ENCODE peak calls at places on chromosomes 6 and 20, in seven cellular contexts. U is GM12892, J is endothelial cell of umbilical vein, C is HepG2, P is breast epithelium, X is GM12891, F is HL-60. K is an unnamed sample.

GRCh38 chr6:282867-283416 is 9.3 kb upstream of the DUSP22 start:
- DNase-seq in U (no peak), J (no peak), C (no peak), P (no peak), X (no peak), F (no peak), K (no peak)

GRCh38 chr20:45592574-45593189 is 13.6 kb upstream of the WFDC8 start:
- DNase-seq in U (no peak), J (peak; percentile 13), C (peak; percentile 88), P (no peak), X (peak; percentile 6), F (peak; percentile 23), K (peak; percentile 20)

GRCh38 chr6:35602133-35602946 is 86.4 kb downstream of the FKBP5 start:
- DNase-seq in U (no peak), J (peak; percentile 66), C (peak; percentile 35), P (no peak), X (no peak), F (peak; percentile 59), K (no peak)

GRCh38 chr6:12009180-12009748 is 2.8 kb upstream of the HIVEP1 start:
- DNase-seq in U (no peak), J (peak; percentile 24), C (peak; percentile 36), P (no peak), X (no peak), F (no peak), K (no peak)

GRCh38 chr20:5140195-5140594 is 13.4 kb downstream of the CDS2 start:
- DNase-seq in U (no peak), J (no peak), C (no peak), P (no peak), X (no peak), F (no peak), K (no peak)

GRCh38 chr6:72212686-72213085 is 326.3 kb downstream of the RIMS1 start:
- DNase-seq in U (no peak), J (no peak), C (no peak), P (no peak), X (no peak), F (no peak), K (no peak)

GRCh38 chr20:38903335-38903734 is 22.9 kb upstream of the FAM83D start:
- DNase-seq in U (no peak), J (no peak), C (no peak), P (no peak), X (no peak), F (no peak), K (no peak)

GRCh38 chr20:57469418-57470211 is 55.3 kb downstream of the CTCFL start:
- DNase-seq in U (no peak), J (no peak), C (no peak), P (no peak), X (no peak), F (no peak), K (no peak)

GRCh38 chr6:102736941-102737368 is 1343.4 kb downstream of the GRIK2 start:
- DNase-seq in U (no peak), J (no peak), C (no peak), P (no peak), X (no peak), F (no peak), K (no peak)

DNA sequence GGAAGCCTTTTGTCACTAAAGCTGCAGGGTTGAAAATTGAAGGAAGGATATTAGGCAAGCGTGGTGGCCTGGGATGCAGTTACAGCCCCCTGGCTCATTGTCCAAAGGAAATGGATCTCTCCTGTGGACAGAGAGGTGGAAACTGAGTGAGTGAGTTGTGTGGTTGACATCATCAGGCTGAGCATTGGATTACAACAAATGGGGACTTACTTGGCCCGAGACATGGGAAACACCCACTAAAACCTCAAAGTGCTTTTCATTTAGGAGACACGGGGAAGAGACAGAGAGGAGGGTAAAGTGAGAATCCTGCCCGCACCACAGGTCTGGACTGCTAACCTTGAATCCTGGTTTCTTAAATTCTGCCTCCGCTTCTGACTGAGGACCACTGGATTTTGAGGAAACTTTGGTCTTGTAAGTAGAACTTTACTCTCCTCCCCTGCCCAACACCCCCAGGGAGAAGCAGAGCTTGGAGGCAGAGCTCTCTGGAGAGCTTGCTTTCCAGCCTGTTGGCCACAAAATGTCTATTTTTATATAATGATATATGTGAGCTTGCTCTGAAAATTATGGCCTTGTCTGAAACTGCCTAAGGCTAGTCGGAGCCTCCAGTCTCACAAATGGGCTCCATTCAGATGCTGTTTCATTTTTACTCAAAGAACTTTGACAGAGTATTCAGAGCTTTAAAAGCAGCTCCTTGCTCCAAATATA is at the start of gene PKIG:
- DNase-seq in U (no peak), J (peak; percentile 96), C (no peak), P (no peak), X (no peak), F (no peak), K (no peak)
- TF ChIP-seq POLR2AphosphoS5 in U (no peak), J (peak; percentile 84), C (no peak), P (no peak), X (no peak), F (no peak), K (no peak)

GRCh38 chr6:144362042-144363018 is 77.2 kb downstream of the UTRN start:
- DNase-seq in U (no peak), J (peak; percentile 96), C (peak; percentile 48), P (no peak), X (no peak), F (no peak), K (no peak)

GRCh38 chr6:144361027-144361426 is 75.9 kb downstream of the UTRN start:
- DNase-seq in U (no peak), J (no peak), C (no peak), P (no peak), X (no peak), F (no peak), K (no peak)

GRCh38 chr6:144365176-144365710 is 80.1 kb downstream of the UTRN start:
- DNase-seq in U (no peak), J (peak; percentile 69), C (no peak), P (no peak), X (no peak), F (no peak), K (no peak)

GRCh38 chr6:144364727-144365126 is 79.6 kb downstream of the UTRN start:
- DNase-seq in U (no peak), J (peak; percentile 36), C (no peak), P (no peak), X (no peak), F (no peak), K (no peak)

GRCh38 chr6:144364208-144364718 is 79.1 kb downstream of the UTRN start:
- DNase-seq in U (no peak), J (no peak), C (no peak), P (no peak), X (no peak), F (no peak), K (no peak)
- TF ChIP-seq POLR2AphosphoS5 in U (no peak), J (no peak), C (no peak), P (no peak), X (no peak), F (no peak), K (no peak)

DNA sequence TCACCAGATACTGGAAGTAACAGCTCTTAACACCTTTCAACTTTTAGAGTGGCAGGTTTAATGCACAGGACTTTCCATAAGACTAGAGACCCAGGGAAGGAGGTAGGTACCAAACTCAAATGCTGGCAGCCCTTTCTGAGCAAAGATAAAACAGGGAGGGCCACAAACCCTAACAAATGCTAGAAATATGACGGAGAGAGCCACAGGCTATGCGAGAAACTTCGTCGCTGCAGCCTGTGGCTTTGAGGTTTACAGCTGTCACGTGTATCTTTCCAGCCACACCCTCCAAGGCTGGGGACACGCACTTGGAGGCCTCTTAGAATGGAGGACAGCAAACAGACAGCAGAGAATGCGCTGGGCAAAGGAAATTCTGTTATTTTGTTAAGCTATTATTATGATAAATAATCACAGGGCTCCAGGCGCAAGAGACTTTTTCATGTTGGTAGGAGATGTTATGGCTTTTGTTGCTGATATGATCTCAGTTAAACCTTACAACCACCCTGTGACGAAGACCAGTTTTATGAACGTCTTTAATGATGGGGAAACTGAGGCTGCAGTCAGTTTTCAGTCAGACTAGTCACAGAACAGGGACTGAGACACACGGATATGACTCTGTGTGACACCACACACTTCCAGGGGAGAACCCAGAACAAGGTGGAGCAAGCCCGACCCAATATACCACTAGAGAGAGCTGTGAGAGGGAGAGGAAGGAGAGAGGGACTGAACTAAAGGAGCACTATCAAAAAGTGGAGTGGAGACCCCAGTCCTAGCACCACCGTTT is 2.0 kb downstream of the TRAM2 start:
- DNase-seq in U (no peak), J (peak; percentile 34), C (no peak), P (no peak), X (peak; percentile 65), F (peak; percentile 16), K (no peak)
- TF ChIP-seq POLR2AphosphoS5 in U (no peak), J (peak; percentile 8), C (no peak), P (no peak), X (no peak), F (no peak), K (no peak)

GRCh38 chr6:10402648-10403311 is 12.1 kb downstream of the TFAP2A start:
- DNase-seq in U (no peak), J (no peak), C (no peak), P (no peak), X (no peak), F (no peak), K (no peak)

GRCh38 chr6:10406556-10406955 is 8.3 kb downstream of the TFAP2A start:
- DNase-seq in U (no peak), J (no peak), C (no peak), P (no peak), X (no peak), F (no peak), K (no peak)

GRCh38 chr6:10404799-10405524 is 9.9 kb downstream of the TFAP2A start:
- DNase-seq in U (no peak), J (no peak), C (no peak), P (no peak), X (no peak), F (peak; percentile 18), K (no peak)

GRCh38 chr6:10403385-10404106 is 11.3 kb downstream of the TFAP2A start:
- DNase-seq in U (no peak), J (no peak), C (no peak), P (no peak), X (no peak), F (peak; percentile 47), K (no peak)

GRCh38 chr6:10404107-10404798 is 10.6 kb downstream of the TFAP2A start:
- DNase-seq in U (peak; percentile 92), J (peak; percentile 90), C (no peak), P (peak; percentile 95), X (peak; percentile 93), F (peak; percentile 94), K (no peak)
- TF ChIP-seq POLR2AphosphoS5 in U (peak; percentile 58), J (no peak), C (no peak), P (peak; percentile 75), X (peak; percentile 73), F (peak; percentile 59), K (peak; percentile 63)

GRCh38 chr6:7921582-7922199 is 11.1 kb upstream of the TXNDC5 start:
- DNase-seq in U (no peak), J (no peak), C (no peak), P (no peak), X (no peak), F (no peak), K (no peak)

GRCh38 chr6:7920425-7920824 is 9.8 kb upstream of the TXNDC5 start:
- DNase-seq in U (no peak), J (no peak), C (no peak), P (no peak), X (no peak), F (no peak), K (no peak)

GRCh38 chr6:7918403-7918802 is 7.8 kb upstream of the TXNDC5 start:
- DNase-seq in U (no peak), J (no peak), C (no peak), P (no peak), X (no peak), F (no peak), K (no peak)

GRCh38 chr6:7921071-7921470 is 10.5 kb upstream of the TXNDC5 start:
- DNase-seq in U (no peak), J (no peak), C (no peak), P (no peak), X (no peak), F (no peak), K (no peak)

GRCh38 chr6:7919871-7920270 is 9.3 kb upstream of the TXNDC5 start:
- DNase-seq in U (no peak), J (no peak), C (peak; percentile 36), P (no peak), X (no peak), F (no peak), K (no peak)
- TF ChIP-seq POLR2AphosphoS5 in U (no peak), J (no peak), C (no peak), P (no peak), X (no peak), F (no peak), K (no peak)

K was measured in SK-N-MC.